ENCODE peak calls at places on chromosome 13, in seven cellular contexts. L is H1, Z is K562, N is HCT116, U is GM12878, W is HepG2, F is SK-N-SH. R is an unnamed sample.

GRCh38 chr13:69857188-69857821 is 250.3 kb upstream of the ATXN8OS start:
- DNase-seq in F (peak), N (peak), U (peak), L (no peak), W (peak), Z (peak), R (peak)

GRCh38 chr13:102769679-102770078 is 3.9 kb downstream of the TEX30 start:
- DNase-seq in L (no peak), N (no peak), U (no peak), W (no peak), Z (no peak), F (peak), R (no peak)

GRCh38 chr13:67568205-67568604 is 338.1 kb upstream of the PCDH9 start:
- DNase-seq in N (no peak), L (no peak), Z (no peak), W (no peak), U (no peak), F (no peak), R (no peak)

GRCh38 chr13:51906581-51906980 is 44.8 kb downstream of the CCDC70 start:
- DNase-seq in W (peak), Z (no peak), L (no peak), U (no peak), F (peak), N (no peak), R (no peak)

GRCh38 chr13:27601771-27602170 is 18.6 kb downstream of the LNX2 start:
- DNase-seq in Z (no peak), W (no peak), U (no peak), F (no peak), L (no peak), N (no peak), R (no peak)

GRCh38 chr13:111247552-111247951 is 72.9 kb upstream of the TEX29 start:
- DNase-seq in Z (no peak), F (no peak), W (peak), L (no peak), U (no peak), N (no peak), R (peak)

GRCh38 chr13:60797112-60797511 is 400.1 kb downstream of the TDRD3 start:
- DNase-seq in Z (no peak), W (no peak), L (no peak), N (no peak), F (no peak), U (no peak), R (no peak)

GRCh38 chr13:79480954-79481684 is at the start of gene NDFIP2:
- DNase-seq in N (peak), L (peak), Z (peak), F (peak), U (peak), W (peak), R (peak)

GRCh38 chr13:94712287-94712811 is at the start of gene SOX21:
- DNase-seq in W (no peak), L (no peak), N (no peak), Z (no peak), U (no peak), F (no peak), R (no peak)

GRCh38 chr13:30334663-30335386 is 27.5 kb upstream of the KATNAL1 start:
- DNase-seq in L (no peak), F (peak), U (no peak), N (peak), W (peak), Z (peak), R (peak)

GRCh38 chr13:107866007-107866665 is 349.2 kb downstream of the LIG4 start:
- DNase-seq in Z (peak), N (no peak), U (no peak), W (no peak), L (no peak), F (peak), R (peak)

GRCh38 chr13:36606060-36606459 is 67.8 kb upstream of the SERTM1 start:
- DNase-seq in Z (no peak), F (no peak), U (no peak), N (no peak), L (no peak), W (no peak), R (no peak)

GRCh38 chr13:103692442-103692841 is 626.2 kb upstream of the SLC10A2 start:
- DNase-seq in L (no peak), W (no peak), Z (no peak), F (no peak), N (no peak), U (no peak), R (no peak)

GRCh38 chr13:53490732-53491131 is 462.1 kb downstream of the OLFM4 start:
- DNase-seq in F (no peak), N (no peak), W (no peak), U (no peak), Z (no peak), L (no peak), R (no peak)

GRCh38 chr13:40074338-40074737 is 418.9 kb downstream of the COG6 start:
- DNase-seq in F (no peak), W (no peak), L (no peak), U (no peak), Z (no peak), N (no peak), R (no peak)

GRCh38 chr13:43132911-43133310 is 109.5 kb downstream of the DNAJC15 start:
- DNase-seq in L (no peak), U (no peak), Z (no peak), N (no peak), W (no peak), F (no peak), R (no peak)

GRCh38 chr13:30346159-30346788 is 38.9 kb upstream of the KATNAL1 start:
- DNase-seq in F (no peak), U (peak), L (no peak), Z (no peak), W (no peak), N (no peak), R (no peak)

GRCh38 chr13:23743269-23743668 is 145.9 kb downstream of the MIPEP start:
- DNase-seq in L (no peak), W (no peak), U (no peak), Z (no peak), N (no peak), F (no peak), R (peak)

GRCh38 chr13:80630685-80631121 is 289.8 kb upstream of the SPRY2 start:
- DNase-seq in L (no peak), Z (no peak), F (no peak), W (no peak), N (no peak), U (no peak), R (no peak)

GRCh38 chr13:114148521-114148855 is 16.1 kb upstream of the RASA3 start:
- DNase-seq in F (peak), N (no peak), W (no peak), U (peak), Z (no peak), L (no peak), R (no peak)

GRCh38 chr13:31209172-31209818 is 9.5 kb downstream of the B3GLCT start:
- DNase-seq in L (no peak), F (peak), Z (no peak), U (no peak), W (no peak), N (no peak), R (peak)

GRCh38 chr13:99289674-99290337 is 17.4 kb downstream of the GPR183 start:
- DNase-seq in F (no peak), L (no peak), U (no peak), W (no peak), N (no peak), Z (no peak), R (no peak)

GRCh38 chr13:48559638-48560320 is 26.9 kb upstream of the RCBTB2 start:
- DNase-seq in N (no peak), W (no peak), L (no peak), U (no peak), F (no peak), Z (peak), R (no peak)

GRCh38 chr13:71513414-71514063 is 353.5 kb downstream of the DACH1 start:
- DNase-seq in Z (no peak), F (no peak), N (no peak), U (no peak), L (no peak), W (no peak), R (no peak)

GRCh38 chr13:33312150-33312908 is 26.8 kb upstream of the STARD13 start:
- DNase-seq in U (no peak), L (no peak), N (no peak), F (no peak), W (peak), Z (no peak), R (no peak)

GRCh38 chr13:73039201-73040108 is 19.4 kb upstream of the KLF5 start:
- DNase-seq in F (no peak), Z (no peak), L (no peak), W (no peak), N (no peak), U (no peak), R (no peak)
- TF ChIP-seq JUND in F (no peak), Z (no peak), L (no peak), W (no peak), N (no peak), U (no peak), R (no peak)

GRCh38 chr13:110206170-110206569 is 100.8 kb downstream of the COL4A1 start:
- DNase-seq in L (no peak), F (no peak), U (no peak), W (peak), Z (no peak), N (no peak), R (no peak)
- TF ChIP-seq JUND in L (no peak), F (no peak), U (no peak), W (no peak), Z (no peak), N (no peak), R (no peak)

GRCh38 chr13:35478384-35479222 is 2.1 kb upstream of the MAB21L1 start:
- DNase-seq in L (no peak), Z (no peak), F (peak), U (no peak), W (no peak), N (no peak), R (no peak)

GRCh38 chr13:35479691-35480090 is 3.2 kb upstream of the MAB21L1 start:
- DNase-seq in W (no peak), N (no peak), Z (no peak), F (no peak), L (no peak), U (no peak), R (no peak)

GRCh38 chr13:35484384-35484783 is 7.9 kb upstream of the MAB21L1 start:
- DNase-seq in U (no peak), Z (no peak), W (no peak), F (no peak), N (no peak), L (no peak), R (no peak)

GRCh38 chr13:35479223-35479536 is 2.7 kb upstream of the MAB21L1 start:
- DNase-seq in F (peak), Z (no peak), N (no peak), L (no peak), U (no peak), W (no peak), R (no peak)

DNA sequence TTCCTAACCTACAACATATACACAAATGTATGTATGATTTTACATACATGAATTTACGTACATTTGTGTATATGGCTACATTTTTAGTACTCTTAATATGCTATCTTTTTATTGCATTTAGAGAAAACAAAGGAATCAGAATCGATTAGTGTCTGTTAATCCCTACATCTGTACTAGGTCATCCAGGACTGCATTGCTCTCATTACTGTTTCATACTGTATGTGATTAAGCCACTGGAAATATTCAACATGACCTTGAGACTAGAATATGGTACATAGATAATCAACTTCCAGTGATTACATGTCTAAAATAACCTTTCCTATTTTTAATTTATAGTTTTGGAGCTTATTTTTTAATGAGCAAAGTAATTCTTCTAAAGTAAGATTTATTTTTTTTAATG is 5.3 kb upstream of the MAB21L1 start:
- DNase-seq in U (no peak), N (no peak), Z (no peak), F (no peak), W (no peak), L (no peak), R (no peak)
- TF ChIP-seq JUND in U (no peak), N (no peak), Z (no peak), F (no peak), W (no peak), L (no peak), R (no peak)

DNA sequence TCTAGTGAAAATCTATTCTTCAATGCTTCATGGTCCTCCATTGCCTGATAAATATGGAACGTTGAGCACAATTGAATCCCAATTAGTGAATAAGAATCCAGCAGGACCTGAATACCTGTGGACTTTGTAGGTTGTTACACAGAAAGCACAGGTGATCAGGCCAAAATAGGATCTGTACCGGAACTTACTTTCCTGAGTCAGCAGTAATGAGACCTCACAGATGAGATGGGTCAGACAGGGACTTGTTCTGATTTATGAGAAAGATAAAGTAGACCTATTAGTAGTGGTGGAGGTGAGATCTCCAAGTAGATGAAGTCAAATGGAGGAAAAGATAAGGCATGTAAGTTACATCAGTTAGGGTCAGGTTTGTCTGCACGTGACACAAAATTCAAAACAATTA is 351.1 kb downstream of the MTUS2 start:
- DNase-seq in U (no peak), W (no peak), Z (no peak), N (no peak), L (no peak), F (no peak), R (no peak)
- TF ChIP-seq JUND in U (no peak), W (no peak), Z (no peak), N (no peak), L (no peak), F (no peak), R (no peak)

GRCh38 chr13:89609318-89609717 is 1738.2 kb upstream of the MIR17HG start:
- DNase-seq in U (no peak), N (no peak), L (no peak), F (no peak), Z (no peak), W (no peak), R (no peak)
- TF ChIP-seq JUND in U (no peak), N (no peak), L (no peak), F (no peak), Z (no peak), W (no peak), R (no peak)

R was measured in T47D.